ENCODE peak calls at places on chromosomes 3 and 15, in six cellular contexts. P is left ventricle myocardium inferior, Z is Calu3, G is left lung, F is endodermal cell, D is WTC11. J is an unnamed sample.

GRCh38 chr3:183537295-183537730 is 18.2 kb downstream of the KLHL6 start:
- DNase-seq in P (peak), Z (no peak), G (peak), F (no peak), D (no peak), J (peak)

GRCh38 chr3:69200384-69201068 is 78.1 kb upstream of the LMOD3 start:
- DNase-seq in P (no peak), Z (peak), G (no peak), F (no peak), D (no peak), J (no peak)

GRCh38 chr3:139418144-139418543 is 28.7 kb upstream of the COPB2 start:
- DNase-seq in P (no peak), Z (peak), G (no peak), F (no peak), D (no peak), J (no peak)

GRCh38 chr3:141735789-141736465 is 2.2 kb upstream of the RNF7 start:
- DNase-seq in P (no peak), Z (no peak), G (no peak), F (no peak), D (no peak), J (no peak)

GRCh38 chr15:98154863-98155262 is 194.4 kb downstream of the ARRDC4 start:
- DNase-seq in P (no peak), Z (peak), G (no peak), F (no peak), D (no peak), J (peak)

GRCh38 chr15:101558217-101558941 is 68.9 kb upstream of the PCSK6 start:
- DNase-seq in P (no peak), Z (no peak), G (no peak), F (peak), D (no peak), J (no peak)

GRCh38 chr15:51267047-51267713 is 71.2 kb downstream of the CYP19A1 start:
- DNase-seq in P (no peak), Z (peak), G (no peak), F (peak), D (peak), J (no peak)

GRCh38 chr15:38991126-38991525 is 426.5 kb upstream of the RASGRP1 start:
- DNase-seq in P (no peak), Z (no peak), G (no peak), F (peak), D (no peak), J (no peak)

DNA sequence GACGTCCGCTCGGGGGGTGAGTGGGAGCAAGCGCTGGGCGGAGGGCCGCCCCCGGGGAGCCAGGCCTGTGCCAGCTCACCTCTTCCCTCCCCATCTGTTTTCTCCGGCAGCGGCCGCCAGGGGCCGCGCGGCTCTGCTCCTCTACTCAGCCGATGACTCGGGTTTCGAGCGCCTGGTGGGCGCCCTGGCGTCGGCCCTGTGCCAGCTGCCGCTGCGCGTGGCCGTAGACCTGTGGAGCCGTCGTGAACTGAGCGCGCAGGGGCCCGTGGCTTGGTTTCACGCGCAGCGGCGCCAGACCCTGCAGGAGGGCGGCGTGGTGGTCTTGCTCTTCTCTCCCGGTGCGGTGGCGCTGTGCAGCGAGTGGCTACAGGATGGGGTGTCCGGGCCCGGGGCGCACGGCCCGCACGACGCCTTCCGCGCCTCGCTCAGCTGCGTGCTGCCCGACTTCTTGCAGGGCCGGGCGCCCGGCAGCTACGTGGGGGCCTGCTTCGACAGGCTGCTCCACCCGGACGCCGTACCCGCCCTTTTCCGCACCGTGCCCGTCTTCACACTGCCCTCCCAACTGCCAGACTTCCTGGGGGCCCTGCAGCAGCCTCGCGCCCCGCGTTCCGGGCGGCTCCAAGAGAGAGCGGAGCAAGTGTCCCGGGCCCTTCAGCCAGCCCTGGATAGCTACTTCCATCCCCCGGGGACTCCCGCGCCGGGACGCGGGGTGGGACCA is 632 bp upstream of the CRELD1 start:
- DNase-seq in P (peak), Z (peak), G (peak), F (peak), D (peak), J (no peak)
- TF ChIP-seq CTCF in P (peak), Z (peak), G (peak), F (peak), D (peak), J (peak)

DNA sequence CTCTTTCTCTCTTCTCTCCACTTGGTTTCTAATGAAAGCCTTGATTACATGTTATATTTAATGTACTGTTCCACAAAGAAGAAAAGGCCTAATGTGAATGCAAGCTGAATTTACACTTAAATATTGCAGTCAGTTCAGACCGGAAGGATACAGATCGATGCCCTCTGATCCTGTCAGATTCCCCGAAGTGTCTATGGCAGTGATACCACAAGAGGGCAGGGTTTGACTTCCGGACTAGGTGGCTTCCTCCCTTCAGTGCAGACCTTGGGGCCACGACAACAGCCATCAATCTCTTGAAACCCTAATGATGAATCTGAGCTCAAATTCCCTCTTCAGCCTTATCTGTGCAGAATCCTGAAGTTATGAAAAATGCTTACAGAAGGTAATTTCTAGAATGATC is 29.5 kb downstream of the AGTR1 start:
- DNase-seq in P (no peak), Z (peak), G (no peak), F (peak), D (peak), J (no peak)
- TF ChIP-seq CTCF in P (peak), Z (peak), G (no peak), F (peak), D (peak), J (peak)

GRCh38 chr3:134852893-134853351 is 57.9 kb downstream of the EPHB1 start:
- DNase-seq in P (no peak), Z (no peak), G (no peak), F (no peak), D (no peak), J (no peak)
- TF ChIP-seq CTCF in P (no peak), Z (no peak), G (no peak), F (no peak), D (no peak), J (no peak)

DNA sequence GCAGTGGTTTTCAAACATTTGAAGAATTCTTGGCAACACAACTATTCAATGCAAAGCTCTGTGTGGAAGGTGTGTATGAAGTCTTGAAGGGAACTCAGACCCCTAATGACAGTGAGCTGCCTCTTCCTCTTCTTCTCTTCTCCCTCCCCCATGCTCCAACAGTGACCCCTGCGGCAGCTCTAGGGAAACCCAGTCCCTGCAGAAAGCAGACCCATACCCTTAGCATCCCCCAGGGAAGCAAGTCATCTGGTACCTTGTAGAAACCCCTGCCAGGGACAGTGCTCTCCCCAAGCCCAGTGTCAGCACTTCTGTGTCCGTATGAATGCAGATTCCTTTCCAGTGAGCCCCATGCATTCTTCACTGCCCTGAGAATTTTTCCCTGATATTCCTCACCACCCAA is 442.3 kb downstream of the EPHB1 start:
- DNase-seq in P (no peak), Z (no peak), G (no peak), F (peak), D (peak), J (no peak)
- TF ChIP-seq CTCF in P (no peak), Z (no peak), G (no peak), F (peak), D (no peak), J (no peak)

GRCh38 chr3:98339031-98339430 is 14.6 kb upstream of the OR5K4 start:
- DNase-seq in P (no peak), Z (no peak), G (no peak), F (no peak), D (no peak), J (no peak)

GRCh38 chr3:98341758-98342157 is 11.9 kb upstream of the OR5K4 start:
- DNase-seq in P (no peak), Z (no peak), G (no peak), F (no peak), D (no peak), J (no peak)

GRCh38 chr3:98343647-98344507 is 9.8 kb upstream of the OR5K4 start:
- DNase-seq in P (no peak), Z (peak), G (no peak), F (peak), D (peak), J (no peak)
- TF ChIP-seq CTCF in P (peak), Z (peak), G (peak), F (peak), D (peak), J (peak)

GRCh38 chr3:64489361-64490044 is 198.3 kb downstream of the ADAMTS9 start:
- DNase-seq in P (no peak), Z (peak), G (peak), F (peak), D (peak), J (no peak)
- TF ChIP-seq CTCF in P (no peak), Z (no peak), G (no peak), F (no peak), D (no peak), J (no peak)

DNA sequence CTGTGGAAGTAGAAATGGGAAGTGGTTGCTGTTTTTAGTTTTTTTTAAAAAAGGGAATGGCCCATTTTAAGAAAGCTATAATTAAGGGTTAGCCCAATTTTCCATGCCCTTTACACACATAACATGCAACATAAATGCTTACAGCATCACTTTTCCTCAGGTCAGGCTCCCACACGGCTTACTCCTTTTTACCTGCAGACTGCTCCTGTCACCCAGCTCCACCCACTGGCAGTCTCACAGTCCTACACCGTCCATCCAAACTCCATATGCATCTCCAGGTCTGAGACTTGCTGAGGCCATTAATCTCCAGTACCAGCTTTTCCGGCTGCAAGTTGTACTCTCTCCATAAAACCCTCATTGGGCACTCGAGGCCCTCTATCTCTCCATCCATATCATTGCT is 19.7 kb downstream of the MORC1 start:
- DNase-seq in P (no peak), Z (peak), G (no peak), F (peak), D (peak), J (no peak)
- TF ChIP-seq CTCF in P (peak), Z (peak), G (no peak), F (peak), D (no peak), J (no peak)

GRCh38 chr3:70863049-70863448 is 550.6 kb upstream of the MDFIC2 start:
- DNase-seq in P (no peak), Z (no peak), G (no peak), F (no peak), D (no peak), J (no peak)
- TF ChIP-seq CTCF in P (no peak), Z (no peak), G (no peak), F (no peak), D (no peak), J (no peak)

GRCh38 chr15:80090879-80091503 is 31.5 kb downstream of the ZFAND6 start:
- DNase-seq in P (no peak), Z (no peak), G (no peak), F (no peak), D (no peak), J (no peak)
- TF ChIP-seq CTCF in P (no peak), Z (no peak), G (peak), F (peak), D (no peak), J (peak)

J was measured in AG09309.